ENCODE peak calls at places on chromosomes 13 and 19, in six cellular contexts. N, C, M, Q, O and Z are unnamed samples.

GRCh38 chr13:24503376-24503690 is 9.2 kb downstream of the PARP4 start:
- DNase-seq in N (no peak), C (no peak), M (no peak), Q (no peak), O (no peak), Z (no peak)

GRCh38 chr13:61414686-61415664 is 674 bp downstream of the PCDH20 start:
- DNase-seq in N (no peak), C (no peak), M (no peak), Q (peak), O (no peak), Z (no peak)

GRCh38 chr13:108383676-108384075 is 114.2 kb downstream of the TNFSF13B start:
- DNase-seq in N (no peak), C (no peak), M (no peak), Q (no peak), O (no peak), Z (no peak)

GRCh38 chr13:33279898-33280549 is 5.5 kb downstream of the STARD13 start:
- DNase-seq in N (peak), C (no peak), M (no peak), Q (peak), O (no peak), Z (no peak)

GRCh38 chr19:7743425-7743841 is 3.9 kb downstream of the CD209 start:
- DNase-seq in N (no peak), C (no peak), M (no peak), Q (no peak), O (no peak), Z (peak)

GRCh38 chr13:41988244-41988643 is 27.3 kb upstream of the VWA8 start:
- DNase-seq in N (no peak), C (no peak), M (no peak), Q (no peak), O (no peak), Z (no peak)

GRCh38 chr19:4868286-4868834 is 893 bp upstream of the PLIN3 start:
- DNase-seq in N (no peak), C (no peak), M (no peak), Q (no peak), O (no peak), Z (no peak)

GRCh38 chr19:3006075-3006767 is 22.9 kb downstream of the TLE2 start:
- DNase-seq in N (no peak), C (peak), M (no peak), Q (no peak), O (no peak), Z (no peak)

GRCh38 chr13:98890186-98890585 is 87.7 kb downstream of the DOCK9 start:
- DNase-seq in N (no peak), C (no peak), M (no peak), Q (peak), O (no peak), Z (no peak)